ENCODE peak calls at places on chromosome 21, in six cellular contexts. L is PC-3, K is A549, H is tibial nerve, B is lower lobe of right lung, G is thoracic aorta. W is an unnamed sample.

GRCh38 chr21:15141236-15141970 is 76.6 kb upstream of the NRIP1 start:
- DNase-seq in L (no peak), K (peak; percentile 21), H (no peak), B (peak; percentile 62), G (no peak), W (no peak)

GRCh38 chr21:28521932-28522826 is 470.5 kb downstream of the LTN1 start:
- DNase-seq in L (peak; percentile 54), K (no peak), H (no peak), B (no peak), G (no peak), W (no peak)

GRCh38 chr21:39720126-39720778 is 24.7 kb upstream of the IGSF5 start:
- DNase-seq in L (peak; percentile 31), K (no peak), H (no peak), B (no peak), G (no peak), W (no peak)

GRCh38 chr21:29295066-29295650 is 3.6 kb upstream of the BACH1 start:
- DNase-seq in L (no peak), K (no peak), H (no peak), B (no peak), G (no peak), W (no peak)

GRCh38 chr21:14076143-14076806 is 134.5 kb downstream of the LIPI start:
- DNase-seq in L (no peak), K (no peak), H (no peak), B (no peak), G (no peak), W (no peak)

GRCh38 chr21:14482165-14482564 is 64.0 kb downstream of the SAMSN1 start:
- DNase-seq in L (no peak), K (no peak), H (no peak), B (no peak), G (no peak), W (no peak)

GRCh38 chr21:46368533-46369285 is 44.8 kb downstream of the PCNT start:
- DNase-seq in L (no peak), K (no peak), H (no peak), B (no peak), G (no peak), W (no peak)

GRCh38 chr21:23837564-23837963 is 1769.7 kb downstream of the MRPL39 start:
- DNase-seq in L (peak; percentile 16), K (no peak), H (no peak), B (no peak), G (no peak), W (no peak)

GRCh38 chr21:14842641-14843040 is 222.2 kb downstream of the NRIP1 start:
- DNase-seq in L (no peak), K (no peak), H (no peak), B (no peak), G (no peak), W (no peak)

GRCh38 chr21:31398574-31398973 is 54.5 kb upstream of the TIAM1 start:
- DNase-seq in L (no peak), K (no peak), H (no peak), B (no peak), G (no peak), W (no peak)

GRCh38 chr21:45164124-45164511 is 89.7 kb downstream of the ADARB1 start:
- DNase-seq in L (no peak), K (no peak), H (no peak), B (no peak), G (no peak), W (peak; percentile 82)

GRCh38 chr21:36246080-36246631 is 73.8 kb upstream of the MORC3 start:
- DNase-seq in L (no peak), K (no peak), H (no peak), B (peak; percentile 65), G (no peak), W (no peak)

GRCh38 chr21:35840197-35840799 is 220.0 kb downstream of the SETD4 start:
- DNase-seq in L (peak; percentile 82), K (peak; percentile 5), H (peak; percentile 56), B (peak; percentile 50), G (peak; percentile 17), W (peak; percentile 27)

GRCh38 chr21:44989538-44989888 is 49.7 kb downstream of the SLX9 start:
- DNase-seq in L (no peak), K (no peak), H (no peak), B (peak; percentile 45), G (no peak), W (peak; percentile 59)

GRCh38 chr21:37006243-37006520 is 320 bp upstream of the RIPPLY3 start:
- DNase-seq in L (no peak), K (no peak), H (no peak), B (no peak), G (no peak), W (no peak)

DNA sequence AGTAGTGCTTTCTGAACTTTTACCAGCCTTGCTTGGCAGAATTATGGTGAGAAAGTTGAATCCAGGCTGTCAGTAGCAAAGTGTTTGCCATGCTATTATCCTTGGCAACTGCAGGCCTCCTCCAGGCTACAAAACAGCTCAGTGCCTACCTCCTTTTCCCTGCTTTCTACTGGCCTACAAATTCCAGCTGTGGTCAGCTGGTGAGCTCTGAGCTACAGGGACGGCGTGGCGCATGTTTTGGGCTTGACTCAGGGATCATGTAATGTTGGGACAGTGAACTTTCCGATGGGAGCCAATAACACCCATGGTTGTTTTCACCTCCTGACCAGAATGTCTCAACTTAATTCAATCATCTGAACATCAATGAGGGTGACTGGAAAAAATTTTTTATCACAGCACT is 456.2 kb upstream of the ADAMTS5 start:
- DNase-seq in L (peak; percentile 7), K (no peak), H (peak; percentile 52), B (no peak), G (peak; percentile 20), W (peak; percentile 69)
- H3K27ac ChIP-seq in L (peak overlapping the region; percentile 7), K (no peak overlapping the region), H (peak overlapping the region; percentile 61), B (no peak overlapping the region), G (peak overlapping the region; percentile 38), W (no peak overlapping the region)

GRCh38 chr21:34795152-34796141 is 126.7 kb downstream of the CLIC6 start:
- DNase-seq in L (peak; percentile 92), K (peak; percentile 28), H (no peak), B (no peak), G (no peak), W (peak; percentile 43)
- H3K27ac ChIP-seq in L (peak overlapping the region; percentile 89), K (peak overlapping the region; percentile 85), H (peak overlapping the region; percentile 37), B (peak overlapping the region; percentile 54), G (peak overlapping the region; percentile 8), W (peak overlapping the region; percentile 75)

GRCh38 chr21:41726058-41726558 is 40.7 kb downstream of the RIPK4 start:
- DNase-seq in L (no peak), K (no peak), H (no peak), B (no peak), G (no peak), W (no peak)
- H3K27ac ChIP-seq in L (peak overlapping the region; percentile 96), K (peak overlapping the region; percentile 89), H (no peak overlapping the region), B (peak overlapping the region; percentile 31), G (peak overlapping the region; percentile 92), W (no peak overlapping the region)

DNA sequence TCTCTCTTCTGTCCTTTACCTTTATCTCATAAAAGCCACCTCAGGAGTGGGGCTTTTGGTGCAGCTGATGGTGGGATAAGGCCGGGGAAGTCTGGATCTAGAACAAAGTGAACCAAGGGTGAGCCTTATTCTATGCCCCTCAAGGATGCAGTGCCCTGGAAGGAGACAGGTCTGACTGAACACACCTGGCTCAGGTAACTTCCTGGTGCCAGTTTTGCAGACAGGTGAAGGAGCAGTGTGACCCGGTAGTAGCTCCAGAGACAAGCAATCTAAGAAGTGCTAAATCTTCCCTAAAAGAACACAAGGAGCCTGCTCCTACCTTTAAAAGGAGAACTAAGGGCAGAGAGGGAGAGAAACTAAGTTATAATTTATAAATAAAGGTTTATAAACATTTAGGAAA is 2.9 kb downstream of the KCNJ15 start:
- DNase-seq in L (no peak), K (no peak), H (no peak), B (no peak), G (no peak), W (no peak)
- H3K27ac ChIP-seq in L (no peak overlapping the region), K (peak overlapping the region; percentile 88), H (no peak overlapping the region), B (peak overlapping the region; percentile 80), G (no peak overlapping the region), W (no peak overlapping the region)

DNA sequence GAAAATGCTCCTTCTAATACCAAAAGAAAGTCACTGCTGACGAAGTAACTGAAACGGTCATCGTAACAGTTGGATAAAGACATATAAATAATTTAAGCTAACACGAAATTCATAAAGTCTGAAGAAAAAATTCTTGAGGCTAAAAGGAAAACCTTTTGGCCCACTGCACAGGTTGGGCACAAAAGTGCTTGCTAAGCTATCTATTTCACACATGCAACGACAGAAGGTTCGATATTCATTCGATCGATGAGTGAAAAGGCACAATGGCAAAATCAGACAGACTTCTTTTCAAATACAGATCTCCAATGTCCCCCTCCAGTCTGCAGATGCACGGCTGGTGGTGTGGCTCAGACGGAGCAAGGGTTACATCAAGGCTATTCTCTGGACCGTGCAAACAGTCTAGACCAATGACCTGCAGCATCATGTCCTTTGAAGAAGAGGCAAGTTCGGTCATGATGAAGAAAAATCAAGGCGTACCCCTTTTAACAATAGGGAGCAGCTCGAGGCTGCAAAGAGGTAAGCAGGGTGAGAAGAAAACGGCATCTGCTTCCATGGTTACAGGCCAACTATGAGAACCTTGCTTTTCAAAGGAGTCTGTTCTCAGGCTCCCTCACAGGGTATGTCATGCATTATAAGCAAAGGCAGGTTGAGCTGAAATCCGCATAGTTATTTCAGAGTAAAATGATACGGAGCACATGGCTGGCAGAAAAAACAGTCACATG is 579.6 kb downstream of the USP25 start:
- DNase-seq in L (no peak), K (no peak), H (no peak), B (no peak), G (no peak), W (peak; percentile 24)
- H3K27ac ChIP-seq in L (no peak overlapping the region), K (no peak overlapping the region), H (peak overlapping the region; percentile 88), B (no peak overlapping the region), G (no peak overlapping the region), W (peak overlapping the region; percentile 4)